ENCODE peak calls at places on chromosomes 7 and 10, in eight cellular contexts. G is left ventricle myocardium inferior; T is substantia nigra; Z is naive thymus-derived CD4-positive, alpha-beta T cell; U is breast epithelium; W is PC-3; V is HCT116; M is CD4-positive, CD25-positive, alpha-beta regulatory T cell. E is an unnamed sample.

GRCh38 chr10:75770634-75771081 is 339.2 kb downstream of the LRMDA start:
- DNase-seq in G (peak), T (no peak), Z (no peak), U (peak), W (no peak), V (no peak), M (no peak), E (no peak)

GRCh38 chr10:23643396-23643795 is 204.5 kb downstream of the OTUD1 start:
- DNase-seq in G (no peak), T (no peak), Z (no peak), U (no peak), W (no peak), V (no peak), M (no peak), E (no peak)

GRCh38 chr10:101301111-101301731 is 52.7 kb upstream of the BTRC start:
- DNase-seq in G (no peak), T (no peak), Z (no peak), U (no peak), W (peak), V (peak), M (peak), E (no peak)

GRCh38 chr10:15725603-15726002 is 5.9 kb upstream of the ITGA8 start:
- DNase-seq in G (no peak), T (no peak), Z (no peak), U (no peak), W (peak), V (peak), M (no peak), E (no peak)

GRCh38 chr7:70693690-70694356 is 438.1 kb upstream of the GALNT17 start:
- DNase-seq in G (peak), T (peak), Z (peak), U (peak), W (no peak), V (no peak), M (no peak), E (no peak)

GRCh38 chr7:47751068-47751467 is 169.2 kb upstream of the TNS3 start:
- DNase-seq in G (no peak), T (no peak), Z (no peak), U (peak), W (no peak), V (no peak), M (no peak), E (no peak)

GRCh38 chr10:12719365-12719764 is 282.1 kb downstream of the CCDC3 start:
- DNase-seq in G (no peak), T (no peak), Z (no peak), U (no peak), W (peak), V (no peak), M (no peak), E (no peak)

GRCh38 chr7:73984481-73985205 is 43.3 kb upstream of the ELN start:
- DNase-seq in G (no peak), T (no peak), Z (no peak), U (no peak), W (no peak), V (no peak), M (no peak), E (no peak)

GRCh38 chr10:31034041-31034918 is 2.6 kb upstream of the ZNF438 start:
- DNase-seq in G (no peak), T (no peak), Z (no peak), U (no peak), W (peak), V (no peak), M (no peak), E (no peak)

GRCh38 chr7:150897502-150898474 is 45.5 kb downstream of the AOC1 start:
- DNase-seq in G (no peak), T (no peak), Z (no peak), U (no peak), W (no peak), V (no peak), M (no peak), E (no peak)

GRCh38 chr7:85172530-85172941 is 14.3 kb downstream of the SEMA3D start:
- DNase-seq in G (no peak), T (peak), Z (no peak), U (no peak), W (no peak), V (no peak), M (no peak), E (peak)

DNA sequence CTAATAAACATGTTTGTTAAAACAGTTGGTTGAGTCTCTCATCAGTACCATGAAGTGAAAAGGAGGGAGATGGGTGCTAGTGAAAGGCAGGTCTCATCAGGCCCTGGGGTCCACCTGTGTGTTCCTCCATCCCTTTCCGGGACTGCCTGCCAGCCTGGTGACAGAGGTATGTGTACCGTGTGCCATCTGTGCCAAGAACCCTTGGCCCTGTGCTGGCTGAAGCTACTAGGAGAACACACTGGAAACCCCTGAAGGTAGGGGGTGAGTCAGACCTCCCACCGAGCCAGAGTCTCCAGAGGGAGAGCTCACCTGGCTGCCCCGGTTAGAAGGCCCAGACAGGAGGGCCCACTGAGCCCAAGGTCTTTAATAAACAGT is 2.3 kb downstream of the DDIT4 start:
- DNase-seq in G (no peak), T (no peak), Z (no peak), U (peak), W (peak), V (peak), M (no peak), E (no peak)
- H3K27ac ChIP-seq in G (peak), T (peak), Z (peak), U (peak), W (peak), V (peak), M (peak), E (peak)

GRCh38 chr7:771241-772004 is 44.3 kb upstream of the PRKAR1B start:
- DNase-seq in G (peak), T (no peak), Z (no peak), U (no peak), W (no peak), V (no peak), M (no peak), E (no peak)
- H3K27ac ChIP-seq in G (peak), T (no peak), Z (no peak), U (peak), W (no peak), V (no peak), M (no peak), E (peak)

GRCh38 chr7:50396856-50397255 is 53.3 kb downstream of the FIGNL1 start:
- DNase-seq in G (no peak), T (no peak), Z (no peak), U (no peak), W (no peak), V (no peak), M (no peak), E (no peak)

GRCh38 chr7:50391386-50391785 is 58.8 kb downstream of the FIGNL1 start:
- DNase-seq in G (no peak), T (no peak), Z (no peak), U (no peak), W (no peak), V (no peak), M (no peak), E (no peak)

GRCh38 chr7:50393076-50393475 is 57.1 kb downstream of the FIGNL1 start:
- DNase-seq in G (no peak), T (no peak), Z (no peak), U (no peak), W (no peak), V (no peak), M (no peak), E (no peak)

GRCh38 chr7:50394315-50394714 is 55.8 kb downstream of the FIGNL1 start:
- DNase-seq in G (no peak), T (no peak), Z (no peak), U (no peak), W (no peak), V (no peak), M (no peak), E (no peak)

GRCh38 chr7:50393547-50394252 is 56.5 kb downstream of the FIGNL1 start:
- DNase-seq in G (no peak), T (no peak), Z (no peak), U (no peak), W (no peak), V (no peak), M (peak), E (no peak)
- H3K27ac ChIP-seq in G (no peak), T (no peak), Z (peak), U (no peak), W (no peak), V (no peak), M (peak), E (no peak)

DNA sequence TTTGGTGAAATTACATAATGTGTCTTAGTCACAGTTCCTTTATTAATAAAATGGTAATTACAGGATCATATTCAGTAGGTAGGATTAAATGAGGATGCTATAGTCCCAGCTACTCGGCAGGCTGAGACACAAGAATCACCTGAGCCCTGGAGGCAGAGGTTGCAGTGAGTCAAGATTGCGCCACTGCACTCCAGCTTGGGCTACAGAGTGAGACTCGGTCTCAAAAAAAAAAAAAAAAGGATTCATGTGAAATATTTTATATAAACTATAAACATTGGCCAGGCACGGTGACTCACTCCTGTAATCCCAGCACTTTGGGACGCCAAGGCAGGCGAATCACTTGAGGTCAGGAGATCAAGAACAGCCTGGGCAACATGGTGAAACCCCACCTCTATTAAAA is 197.9 kb downstream of the IMMP2L start:
- DNase-seq in G (no peak), T (no peak), Z (no peak), U (no peak), W (peak), V (no peak), M (no peak), E (no peak)
- H3K27ac ChIP-seq in G (no peak), T (no peak), Z (no peak), U (no peak), W (peak), V (no peak), M (no peak), E (no peak)

DNA sequence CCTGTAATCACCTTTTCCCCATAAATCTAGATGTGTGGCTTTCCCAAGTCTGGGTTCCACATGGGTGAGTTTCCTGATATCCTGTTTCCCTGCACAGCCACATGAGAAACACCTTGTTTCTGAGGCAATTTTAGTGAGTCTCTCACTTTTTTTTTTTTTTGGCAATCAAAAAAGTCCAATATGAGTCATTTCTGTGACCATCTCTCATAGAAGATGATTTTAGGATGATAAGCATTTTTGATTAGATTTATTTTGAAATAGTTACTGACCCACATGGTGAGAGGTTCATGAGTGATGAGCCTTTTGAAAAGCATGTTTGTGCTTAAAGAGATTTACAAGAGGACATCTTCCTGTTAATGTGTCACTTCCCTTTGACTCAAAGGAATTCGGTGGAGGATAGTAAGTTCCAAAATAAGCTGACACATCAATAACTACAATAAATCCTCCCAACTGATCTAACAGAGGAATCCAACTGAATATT is 464.0 kb downstream of the INHBA start:
- DNase-seq in G (no peak), T (no peak), Z (no peak), U (no peak), W (peak), V (no peak), M (no peak), E (no peak)
- H3K27ac ChIP-seq in G (no peak), T (no peak), Z (no peak), U (no peak), W (peak), V (no peak), M (no peak), E (no peak)

GRCh38 chr7:107044347-107045194 is at the start of gene PRKAR2B:
- DNase-seq in G (peak), T (peak), Z (peak), U (peak), W (peak), V (peak), M (peak), E (no peak)
- H3K27ac ChIP-seq in G (peak), T (peak), Z (peak), U (peak), W (no peak), V (peak), M (no peak), E (peak)

DNA sequence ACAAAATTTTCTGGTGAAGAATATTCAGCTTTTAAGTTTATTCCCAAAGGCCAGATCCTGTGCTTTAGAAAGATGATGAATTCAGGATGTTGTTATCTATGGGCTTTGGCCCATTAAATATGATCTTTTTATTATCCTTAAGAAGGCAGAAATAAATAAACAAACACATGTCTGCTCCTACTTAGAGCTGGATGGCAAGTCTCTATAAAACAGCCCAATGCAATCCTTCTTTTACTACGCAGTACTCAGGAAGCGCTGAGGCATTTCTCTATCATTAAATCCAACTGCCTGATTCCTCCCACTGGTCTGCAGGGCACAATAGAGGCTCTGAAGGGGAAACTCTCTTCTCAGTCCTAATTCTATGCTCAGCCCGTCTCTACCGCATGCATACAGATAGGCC is 144.5 kb upstream of the TMEM72 start:
- DNase-seq in G (no peak), T (no peak), Z (no peak), U (no peak), W (no peak), V (no peak), M (no peak), E (no peak)
- H3K27ac ChIP-seq in G (no peak), T (no peak), Z (no peak), U (no peak), W (no peak), V (no peak), M (no peak), E (no peak)

GRCh38 chr10:86668297-86669165 is at the start of gene LDB3:
- DNase-seq in G (peak), T (no peak), Z (no peak), U (no peak), W (peak), V (no peak), M (no peak), E (peak)
- H3K27ac ChIP-seq in G (peak), T (peak), Z (no peak), U (peak), W (no peak), V (no peak), M (no peak), E (peak)

E was measured in thoracic aorta.